ENCODE peak calls at places on chromosomes 3 and 15, in ten cellular contexts. One of them, this sample, is unnamed.

GRCh38 chr15:61798631-61799030 is 261.6 kb downstream of the VPS13C start:
- ATAC-seq in SK-N-SH treated with all-trans-retinoic acid at 6 μM for 48 hours: no peak
- ATAC-seq in right cardiac atrium: no peak
- ATAC-seq in activated T-helper 17 cell treated with anti-CD3 and anti-CD28 coated beads, Interleukin-2, amount 50 U/mL, for 72 hours: no peak
- ATAC-seq in naive thymus-derived CD8-positive, alpha-beta T cell: no peak
- ATAC-seq in CD8-positive, alpha-beta T cell: no peak
- ATAC-seq in central memory CD8-positive, alpha-beta T cell: no peak
- ATAC-seq in right lobe of liver: no peak
- ATAC-seq in sciatic nerve: no peak
- ATAC-seq in A549: peak
- ATAC-seq in this sample: no peak

GRCh38 chr3:19866751-19867347 is 67.2 kb downstream of the EFHB start:
- ATAC-seq in SK-N-SH treated with all-trans-retinoic acid at 6 μM for 48 hours: peak
- ATAC-seq in right cardiac atrium: peak
- ATAC-seq in activated T-helper 17 cell treated with anti-CD3 and anti-CD28 coated beads, Interleukin-2, amount 50 U/mL, for 72 hours: peak
- ATAC-seq in naive thymus-derived CD8-positive, alpha-beta T cell: no peak
- ATAC-seq in CD8-positive, alpha-beta T cell: no peak
- ATAC-seq in central memory CD8-positive, alpha-beta T cell: no peak
- ATAC-seq in right lobe of liver: peak
- ATAC-seq in sciatic nerve: peak
- ATAC-seq in A549: peak
- ATAC-seq in this sample: peak

GRCh38 chr3:14773281-14773680 is 45.5 kb upstream of the FGD5 start:
- ATAC-seq in SK-N-SH treated with all-trans-retinoic acid at 6 μM for 48 hours: no peak
- ATAC-seq in right cardiac atrium: no peak
- ATAC-seq in activated T-helper 17 cell treated with anti-CD3 and anti-CD28 coated beads, Interleukin-2, amount 50 U/mL, for 72 hours: no peak
- ATAC-seq in naive thymus-derived CD8-positive, alpha-beta T cell: no peak
- ATAC-seq in CD8-positive, alpha-beta T cell: no peak
- ATAC-seq in central memory CD8-positive, alpha-beta T cell: no peak
- ATAC-seq in right lobe of liver: no peak
- ATAC-seq in sciatic nerve: no peak
- ATAC-seq in A549: no peak
- ATAC-seq in this sample: no peak

GRCh38 chr3:15685927-15686326 is 84.4 kb downstream of the BTD start:
- ATAC-seq in SK-N-SH treated with all-trans-retinoic acid at 6 μM for 48 hours: peak
- ATAC-seq in right cardiac atrium: no peak
- ATAC-seq in activated T-helper 17 cell treated with anti-CD3 and anti-CD28 coated beads, Interleukin-2, amount 50 U/mL, for 72 hours: no peak
- ATAC-seq in naive thymus-derived CD8-positive, alpha-beta T cell: no peak
- ATAC-seq in CD8-positive, alpha-beta T cell: no peak
- ATAC-seq in central memory CD8-positive, alpha-beta T cell: no peak
- ATAC-seq in right lobe of liver: no peak
- ATAC-seq in sciatic nerve: no peak
- ATAC-seq in A549: no peak
- ATAC-seq in this sample: no peak

GRCh38 chr15:86610038-86610437 is 530.4 kb downstream of the AGBL1 start:
- ATAC-seq in SK-N-SH treated with all-trans-retinoic acid at 6 μM for 48 hours: no peak
- ATAC-seq in right cardiac atrium: no peak
- ATAC-seq in activated T-helper 17 cell treated with anti-CD3 and anti-CD28 coated beads, Interleukin-2, amount 50 U/mL, for 72 hours: peak
- ATAC-seq in naive thymus-derived CD8-positive, alpha-beta T cell: no peak
- ATAC-seq in CD8-positive, alpha-beta T cell: no peak
- ATAC-seq in central memory CD8-positive, alpha-beta T cell: no peak
- ATAC-seq in right lobe of liver: no peak
- ATAC-seq in sciatic nerve: no peak
- ATAC-seq in A549: no peak
- ATAC-seq in this sample: no peak

GRCh38 chr3:117553461-117553860 is 843.9 kb downstream of the TUSC7 start:
- ATAC-seq in SK-N-SH treated with all-trans-retinoic acid at 6 μM for 48 hours: no peak
- ATAC-seq in right cardiac atrium: no peak
- ATAC-seq in activated T-helper 17 cell treated with anti-CD3 and anti-CD28 coated beads, Interleukin-2, amount 50 U/mL, for 72 hours: no peak
- ATAC-seq in naive thymus-derived CD8-positive, alpha-beta T cell: no peak
- ATAC-seq in CD8-positive, alpha-beta T cell: no peak
- ATAC-seq in central memory CD8-positive, alpha-beta T cell: no peak
- ATAC-seq in right lobe of liver: no peak
- ATAC-seq in sciatic nerve: no peak
- ATAC-seq in A549: peak
- ATAC-seq in this sample: no peak

GRCh38 chr3:106326941-106327765 is 458.3 kb upstream of the CBLB start:
- ATAC-seq in SK-N-SH treated with all-trans-retinoic acid at 6 μM for 48 hours: no peak
- ATAC-seq in right cardiac atrium: no peak
- ATAC-seq in activated T-helper 17 cell treated with anti-CD3 and anti-CD28 coated beads, Interleukin-2, amount 50 U/mL, for 72 hours: peak
- ATAC-seq in naive thymus-derived CD8-positive, alpha-beta T cell: no peak
- ATAC-seq in CD8-positive, alpha-beta T cell: no peak
- ATAC-seq in central memory CD8-positive, alpha-beta T cell: no peak
- ATAC-seq in right lobe of liver: no peak
- ATAC-seq in sciatic nerve: no peak
- ATAC-seq in A549: no peak
- ATAC-seq in this sample: no peak

GRCh38 chr3:186067360-186068242 is 41.3 kb downstream of the ETV5 start:
- ATAC-seq in SK-N-SH treated with all-trans-retinoic acid at 6 μM for 48 hours: no peak
- ATAC-seq in right cardiac atrium: no peak
- ATAC-seq in activated T-helper 17 cell treated with anti-CD3 and anti-CD28 coated beads, Interleukin-2, amount 50 U/mL, for 72 hours: peak
- ATAC-seq in naive thymus-derived CD8-positive, alpha-beta T cell: no peak
- ATAC-seq in CD8-positive, alpha-beta T cell: no peak
- ATAC-seq in central memory CD8-positive, alpha-beta T cell: no peak
- ATAC-seq in right lobe of liver: peak
- ATAC-seq in sciatic nerve: no peak
- ATAC-seq in A549: no peak
- ATAC-seq in this sample: no peak